ENCODE peak calls at places on chromosomes 1 and 21, in ten cellular contexts. K is NCI-H446; T is effector memory CD8-positive, alpha-beta T cell; L is neuronal stem cell; Z is non-pigmented ciliary epithelial cell; X is skeletal muscle cell; I is activated naive CD4-positive, alpha-beta T cell; Y is cerebellum; S is stimulated activated CD8-positive, alpha-beta memory T cell treated with anti-CD3 and anti-CD28 coated beads, Interleukin-2, amount 100 ng/mL, for 1 hour; P is pons. G is an unnamed sample.

GRCh38 chr1:159953866-159954515 is at the start of gene SLAMF9:
- DNase-seq in K (no peak), T (no peak), L (no peak), Z (no peak), X (peak; percentile 16), I (no peak), Y (no peak), S (no peak), P (no peak), G (no peak)

GRCh38 chr1:119298687-119299086 is 69.9 kb upstream of the HAO2 start:
- DNase-seq in K (peak; percentile 50), T (no peak), L (no peak), Z (peak; percentile 27), X (peak; percentile 60), I (no peak), Y (no peak), S (no peak), P (no peak), G (no peak)

GRCh38 chr1:15060104-15060503 is 93.4 kb upstream of the TMEM51 start:
- DNase-seq in K (no peak), T (no peak), L (no peak), Z (no peak), X (no peak), I (no peak), Y (no peak), S (no peak), P (no peak), G (no peak)

GRCh38 chr1:173421789-173422188 is 55.3 kb upstream of the PRDX6 start:
- DNase-seq in K (no peak), T (no peak), L (no peak), Z (no peak), X (no peak), I (no peak), Y (no peak), S (no peak), P (no peak), G (no peak)

GRCh38 chr1:15678578-15678977 is 5.5 kb upstream of the PLEKHM2 start:
- DNase-seq in K (no peak), T (no peak), L (no peak), Z (peak; percentile 72), X (peak; percentile 21), I (no peak), Y (no peak), S (no peak), P (no peak), G (peak; percentile 42)

GRCh38 chr1:1208713-1209433 is 2.5 kb upstream of the TNFRSF18 start:
- DNase-seq in K (no peak), T (no peak), L (no peak), Z (no peak), X (peak; percentile 39), I (no peak), Y (no peak), S (no peak), P (no peak), G (no peak)

GRCh38 chr1:31416101-31416736 is 3.2 kb downstream of the SERINC2 start:
- DNase-seq in K (no peak), T (no peak), L (no peak), Z (no peak), X (no peak), I (no peak), Y (no peak), S (no peak), P (no peak), G (no peak)

GRCh38 chr21:21682172-21682571 is 684.0 kb downstream of the NCAM2 start:
- DNase-seq in K (no peak), T (no peak), L (no peak), Z (peak; percentile 59), X (peak; percentile 3), I (no peak), Y (no peak), S (no peak), P (no peak), G (no peak)

GRCh38 chr1:207848234-207848633 is 62.7 kb downstream of the CD34 start:
- DNase-seq in K (no peak), T (no peak), L (no peak), Z (peak; percentile 53), X (peak; percentile 60), I (no peak), Y (no peak), S (no peak), P (no peak), G (no peak)

GRCh38 chr1:1783320-1783719 is 5.0 kb upstream of the NADK start:
- DNase-seq in K (no peak), T (no peak), L (no peak), Z (no peak), X (no peak), I (no peak), Y (no peak), S (no peak), P (no peak), G (no peak)

GRCh38 chr1:43321331-43321891 is 16.2 kb upstream of the MPL start:
- DNase-seq in K (no peak), T (no peak), L (no peak), Z (no peak), X (no peak), I (no peak), Y (no peak), S (no peak), P (no peak), G (no peak)

GRCh38 chr1:24020032-24020431 is 39.9 kb upstream of the SRSF10 start:
- DNase-seq in K (no peak), T (no peak), L (no peak), Z (no peak), X (no peak), I (no peak), Y (no peak), S (no peak), P (no peak), G (no peak)

GRCh38 chr1:109768700-109769325 is 5.1 kb upstream of the EPS8L3 start:
- DNase-seq in K (no peak), T (no peak), L (no peak), Z (no peak), X (no peak), I (no peak), Y (no peak), S (no peak), P (no peak), G (no peak)

GRCh38 chr1:51941528-51941927 is 49.0 kb downstream of the RAB3B start:
- DNase-seq in K (no peak), T (no peak), L (no peak), Z (no peak), X (no peak), I (no peak), Y (no peak), S (no peak), P (no peak), G (no peak)

GRCh38 chr1:203640723-203641523 is 14.3 kb downstream of the ATP2B4 start:
- DNase-seq in K (peak; percentile 67), T (no peak), L (no peak), Z (no peak), X (no peak), I (no peak), Y (no peak), S (no peak), P (no peak), G (no peak)

GRCh38 chr1:9035226-9035625 is 9.0 kb upstream of the SLC2A7 start:
- DNase-seq in K (no peak), T (no peak), L (no peak), Z (no peak), X (no peak), I (no peak), Y (no peak), S (no peak), P (no peak), G (no peak)

GRCh38 chr1:228064741-228065542 is 17.6 kb upstream of the ARF1 start:
- DNase-seq in K (no peak), T (no peak), L (no peak), Z (no peak), X (no peak), I (no peak), Y (no peak), S (no peak), P (no peak), G (no peak)

GRCh38 chr1:85027242-85027983 is 20.9 kb downstream of the MCOLN3 start:
- DNase-seq in K (peak; percentile 14), T (peak; percentile 51), L (no peak), Z (no peak), X (no peak), I (no peak), Y (no peak), S (no peak), P (peak; percentile 52), G (no peak)

GRCh38 chr1:208081972-208082371 is 162.2 kb downstream of the PLXNA2 start:
- DNase-seq in K (no peak), T (no peak), L (no peak), Z (no peak), X (no peak), I (no peak), Y (peak; percentile 62), S (no peak), P (peak; percentile 60), G (no peak)

GRCh38 chr1:228141082-228141870 is 1.2 kb downstream of the GUK1 start:
- DNase-seq in K (no peak), T (no peak), L (no peak), Z (no peak), X (no peak), I (no peak), Y (no peak), S (no peak), P (no peak), G (no peak)

GRCh38 chr1:113701429-113701828 is 57.9 kb downstream of the PHTF1 start:
- DNase-seq in K (no peak), T (no peak), L (no peak), Z (no peak), X (no peak), I (no peak), Y (no peak), S (no peak), P (no peak), G (no peak)

GRCh38 chr1:26771643-26772321 is 16.0 kb upstream of the PIGV start:
- DNase-seq in K (peak; percentile 17), T (no peak), L (no peak), Z (peak; percentile 86), X (peak; percentile 89), I (no peak), Y (no peak), S (no peak), P (no peak), G (peak; percentile 98)